ENCODE peak calls at places on chromosomes 16 and 17, in six cellular contexts. U is fibroblast of mammary gland, N is psoas muscle, E is retinal pigment epithelial cell, X is mucosa of descending colon, J is foreskin fibroblast. L is an unnamed sample.

GRCh38 chr16:15636392-15636873 is 6.5 kb downstream of the MARF1 start:
- DNase-seq in E (no peak), X (no peak), U (no peak), N (no peak), J (no peak), L (no peak)

GRCh38 chr17:16952401-16952800 is 19.5 kb downstream of the TNFRSF13B start:
- DNase-seq in J (no peak), X (peak; percentile 35), E (no peak), N (peak; percentile 46), U (no peak), L (no peak)

GRCh38 chr16:15572329-15573001 is 70.5 kb downstream of the MARF1 start:
- DNase-seq in E (no peak), N (no peak), X (no peak), J (peak; percentile 76), U (peak; percentile 93), L (peak; percentile 33)

GRCh38 chr17:66415366-66416206 is 113.2 kb downstream of the PRKCA start:
- DNase-seq in E (no peak), X (no peak), N (no peak), J (no peak), U (no peak), L (no peak)

GRCh38 chr16:87461466-87461975 is 31.3 kb downstream of the ZCCHC14 start:
- DNase-seq in J (no peak), E (peak; percentile 78), X (peak; percentile 94), N (peak; percentile 59), U (peak; percentile 54), L (no peak)

GRCh38 chr17:14032234-14032633 is 37.1 kb upstream of the COX10 start:
- DNase-seq in U (no peak), J (no peak), N (no peak), X (no peak), E (no peak), L (no peak)

GRCh38 chr16:69089091-69089912 is 16.2 kb upstream of the HAS3 start:
- DNase-seq in J (no peak), X (no peak), U (no peak), E (peak; percentile 39), N (no peak), L (no peak)

GRCh38 chr17:36144014-36144413 is 32.4 kb downstream of the TBC1D3B start:
- DNase-seq in N (no peak), X (no peak), E (no peak), U (no peak), J (no peak), L (no peak)

GRCh38 chr16:86355538-86355937 is 154.8 kb upstream of the FOXF1 start:
- DNase-seq in J (peak; percentile 78), E (no peak), X (no peak), U (peak; percentile 79), N (no peak), L (peak; percentile 72)

GRCh38 chr17:8482546-8482945 is 46.9 kb downstream of the NDEL1 start:
- DNase-seq in U (no peak), E (no peak), X (no peak), J (peak; percentile 47), N (no peak), L (no peak)

GRCh38 chr16:89908236-89908635 is 10.4 kb upstream of the MC1R start:
- DNase-seq in X (no peak), N (no peak), E (no peak), J (no peak), U (no peak), L (no peak)

GRCh38 chr16:85859818-85860125 is 39.2 kb upstream of the IRF8 start:
- DNase-seq in E (no peak), J (no peak), N (no peak), X (no peak), U (no peak), L (no peak)

GRCh38 chr17:81428121-81428515 is 32.9 kb downstream of the BAHCC1 start:
- DNase-seq in N (peak; percentile 78), J (no peak), U (no peak), E (no peak), X (no peak), L (no peak)

GRCh38 chr16:22380529-22380928 is 6.1 kb upstream of the CDR2 start:
- DNase-seq in E (no peak), J (no peak), X (no peak), N (no peak), U (no peak), L (no peak)

GRCh38 chr16:5944971-5945370 is 847.4 kb upstream of the EEF2KMT start:
- DNase-seq in E (no peak), X (no peak), U (peak; percentile 0), N (no peak), J (no peak), L (no peak)

GRCh38 chr17:17911003-17911613 is 61.1 kb downstream of the TOM1L2 start:
- DNase-seq in J (no peak), U (no peak), N (no peak), E (no peak), X (no peak), L (no peak)

GRCh38 chr17:74686761-74687160 is 26.0 kb downstream of the CD300LF start:
- DNase-seq in E (no peak), J (no peak), X (no peak), U (no peak), N (no peak), L (no peak)

GRCh38 chr17:70343134-70343533 is 173.8 kb downstream of the KCNJ2 start:
- DNase-seq in N (no peak), J (no peak), U (no peak), X (no peak), E (no peak), L (no peak)

DNA sequence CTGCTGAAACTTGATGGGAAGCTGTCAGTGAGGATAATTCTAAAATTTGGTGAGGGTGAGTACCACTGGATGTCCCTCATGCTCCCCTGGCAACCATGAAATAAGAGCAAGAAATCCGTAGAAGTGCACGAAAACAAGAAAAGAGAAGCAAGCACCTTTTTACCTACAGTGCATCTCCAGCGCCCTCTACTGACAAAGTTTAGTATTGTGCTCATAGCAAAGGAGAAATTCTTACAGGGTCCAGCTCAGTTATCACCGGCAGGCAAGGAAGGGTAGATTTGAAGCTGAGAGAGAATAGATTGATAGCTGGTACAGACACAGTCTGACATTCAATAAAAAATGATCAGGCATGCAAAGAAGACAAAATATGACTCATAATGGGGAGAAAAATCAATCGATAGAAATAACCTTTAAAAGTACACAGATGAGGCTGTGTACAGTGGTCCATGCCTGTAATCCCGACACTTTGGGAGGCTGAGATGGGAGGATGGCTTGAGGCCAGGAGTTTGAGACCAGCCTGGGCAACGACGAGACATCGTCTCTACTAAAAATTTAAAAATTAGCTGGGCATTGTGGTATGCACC is 28.3 kb upstream of the TEX2 start:
- DNase-seq in U (peak; percentile 20), N (no peak), J (no peak), E (no peak), X (no peak), L (no peak)
- TF ChIP-seq CTCF in U (peak; percentile 55), N (no peak), J (no peak), E (peak; percentile 43), X (no peak), L (peak; percentile 7)

GRCh38 chr16:56048425-56049100 is 142.7 kb upstream of the GNAO1 start:
- DNase-seq in U (no peak), J (no peak), X (no peak), N (no peak), E (no peak), L (no peak)
- H3K4me3 ChIP-seq in U (no peak overlapping the region), J (no peak overlapping the region), X (no peak overlapping the region), N (no peak overlapping the region), E (no peak overlapping the region), L (no peak overlapping the region)

DNA sequence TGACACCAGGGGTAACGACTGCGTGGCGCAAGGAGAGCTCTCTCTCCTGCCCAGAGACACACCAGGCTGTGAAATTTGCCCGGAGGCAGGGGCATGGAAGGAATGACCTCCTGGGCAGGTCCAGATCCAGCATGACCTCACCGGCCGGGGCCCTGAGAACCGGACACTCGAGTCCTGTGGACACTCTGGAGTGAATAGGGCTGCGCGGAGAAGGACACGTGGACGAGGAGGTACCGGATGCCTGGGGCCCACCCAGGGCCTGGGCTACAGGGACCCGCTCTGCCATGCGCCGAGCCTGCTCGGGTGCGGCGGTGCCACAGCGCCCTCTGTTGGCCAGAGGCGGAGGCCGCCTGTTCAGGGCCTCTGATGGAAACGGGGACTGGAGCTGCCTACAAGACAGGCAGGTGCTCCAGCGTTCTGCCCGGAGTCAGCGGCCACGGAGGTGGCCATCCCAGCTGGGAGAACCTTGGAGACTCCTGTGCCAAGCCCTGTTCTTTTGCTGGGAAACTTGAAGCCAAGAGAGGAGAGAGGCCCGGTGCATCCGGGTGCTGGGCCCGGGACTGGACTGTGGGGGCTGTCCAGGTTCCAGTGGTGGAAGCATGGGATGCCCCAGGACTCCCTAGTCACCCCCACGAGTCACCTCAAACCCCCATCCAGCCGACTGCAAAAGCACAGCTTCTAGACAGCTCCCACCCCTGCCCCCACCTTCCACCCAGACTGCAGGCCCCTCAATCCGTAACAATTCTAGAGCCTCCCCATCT is 19.3 kb upstream of the NXPH3 start:
- DNase-seq in E (no peak), J (peak; percentile 42), N (peak; percentile 89), U (peak; percentile 57), X (peak; percentile 75), L (no peak)
- TF ChIP-seq CTCF in E (peak; percentile 95), J (peak; percentile 98), N (peak; percentile 97), U (peak; percentile 87), X (peak; percentile 97), L (peak; percentile 99)

DNA sequence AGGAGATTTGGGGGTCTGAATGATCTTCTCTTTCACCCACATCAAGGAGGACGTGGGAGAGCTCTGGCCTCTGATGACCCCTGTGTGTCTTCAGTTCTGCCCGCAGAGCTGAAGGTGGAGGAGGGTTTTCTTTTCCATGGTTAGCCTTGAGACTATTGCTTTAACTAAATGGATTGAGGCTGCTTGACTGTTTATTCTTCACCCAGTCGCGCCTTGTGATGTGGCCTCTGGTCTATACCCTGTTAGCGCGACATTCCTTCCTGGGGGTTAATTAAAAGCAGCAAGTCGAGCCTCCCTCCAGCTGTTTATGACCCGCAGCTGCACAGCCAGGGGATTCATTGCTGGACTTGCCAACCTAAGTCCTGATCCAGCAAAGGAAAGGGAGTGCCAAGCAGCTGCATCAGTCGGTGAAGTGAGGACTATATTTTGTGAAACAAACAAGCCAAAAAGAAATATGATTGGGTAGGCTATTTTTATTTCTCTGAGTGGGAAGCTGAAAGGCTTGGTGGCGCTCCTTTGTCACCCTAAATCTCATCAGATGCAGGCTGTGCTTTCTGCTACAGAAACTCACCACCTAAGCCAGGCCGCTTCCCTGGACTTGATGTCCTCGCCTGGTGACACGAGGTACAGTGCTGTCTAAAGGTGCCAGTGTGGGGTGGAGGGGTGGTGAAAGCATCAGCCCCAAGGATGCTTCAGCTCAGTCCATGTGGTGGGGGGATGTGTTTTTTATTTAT is 11.0 kb upstream of the SEC14L1 start:
- DNase-seq in X (no peak), N (peak; percentile 83), U (peak; percentile 51), E (no peak), J (peak; percentile 47), L (no peak)
- H3K4me3 ChIP-seq in X (no peak overlapping the region), N (peak overlapping the region; percentile 29), U (no peak overlapping the region), E (no peak overlapping the region), J (no peak overlapping the region), L (no peak overlapping the region)

DNA sequence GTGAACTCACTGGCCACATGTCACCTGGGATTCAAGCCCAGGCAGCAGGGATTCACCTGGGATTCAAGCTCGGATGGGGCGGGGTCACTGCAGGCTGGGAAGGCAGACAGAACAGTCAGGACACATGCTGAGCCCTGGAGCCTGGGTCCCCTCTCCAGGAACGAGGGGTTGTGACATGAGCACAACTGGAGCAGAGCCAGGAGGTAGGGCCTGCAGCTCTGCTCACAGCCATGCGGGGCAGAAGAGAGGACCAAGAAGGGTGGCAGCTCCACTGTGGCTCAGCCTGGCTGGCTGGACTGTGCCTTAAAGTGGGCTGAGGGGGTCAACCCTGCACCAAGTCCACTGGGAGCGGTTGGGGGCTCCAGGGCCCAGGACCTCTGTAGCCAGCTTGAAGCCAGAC is 150.1 kb downstream of the RAB11FIP4 start:
- DNase-seq in N (no peak), X (no peak), U (no peak), E (no peak), J (no peak), L (no peak)
- TF ChIP-seq CTCF in N (no peak), X (no peak), U (no peak), E (peak; percentile 18), J (no peak), L (peak; percentile 16)

L was measured in AG04449.